ENCODE peak calls at places on chromosomes 11 and 22, in five cellular contexts. R is omental fat pad, K is Calu3, I is body of pancreas, F is fibroblast of the aortic adventitia. A is an unnamed sample.
A peak's percentile ranks its signal among the peaks of the same experiment; 100 is the strongest.

GRCh38 chr11:127451852-127452251 is 451.3 kb upstream of the KIRREL3 start:
- DNase-seq in R (no peak), I (no peak), K (no peak), F (no peak), A (no peak)

GRCh38 chr22:43996170-43996980 is 27.7 kb upstream of the PARVB start:
- DNase-seq in K (no peak), R (no peak), F (no peak), I (peak; percentile 32), A (peak; percentile 46)

GRCh38 chr11:123145220-123145619 is 49.8 kb downstream of the CLMP start:
- DNase-seq in I (peak; percentile 67), F (peak; percentile 78), R (no peak), K (peak; percentile 24), A (no peak)

GRCh38 chr11:128458316-128458715 is 129.0 kb downstream of the ETS1 start:
- DNase-seq in R (no peak), F (peak; percentile 76), K (no peak), I (no peak), A (no peak)

GRCh38 chr22:50343541-50343935 is 411 bp downstream of the PPP6R2 start:
- DNase-seq in F (no peak), I (no peak), K (no peak), R (no peak), A (no peak)

GRCh38 chr22:43884600-43885318 is 7.1 kb downstream of the PNPLA5 start:
- DNase-seq in F (peak; percentile 57), R (peak; percentile 33), K (peak; percentile 84), I (peak; percentile 67), A (peak; percentile 62)

GRCh38 chr22:24165673-24166072 is 15.6 kb upstream of the SUSD2 start:
- DNase-seq in I (no peak), K (no peak), F (no peak), R (no peak), A (no peak)

GRCh38 chr22:40637181-40638150 is 947 bp upstream of the MRTFA start:
- DNase-seq in K (no peak), I (no peak), R (peak; percentile 53), F (no peak), A (peak; percentile 43)

GRCh38 chr22:44333847-44334635 is 21.3 kb upstream of the SHISAL1 start:
- DNase-seq in F (no peak), R (no peak), K (no peak), I (no peak), A (no peak)

GRCh38 chr11:86484164-86484794 is 109.6 kb downstream of the CCDC81 start:
- DNase-seq in R (no peak), K (peak; percentile 62), I (peak; percentile 17), F (peak; percentile 100), A (no peak)

GRCh38 chr11:17611503-17612220 is 64.6 kb downstream of the OTOG start:
- DNase-seq in I (no peak), K (no peak), F (no peak), R (no peak), A (no peak)

GRCh38 chr22:18065256-18065655 is 12.5 kb upstream of the PEX26 start:
- DNase-seq in K (peak; percentile 33), F (no peak), R (no peak), I (no peak), A (no peak)

GRCh38 chr11:66267039-66267378 is 1.4 kb upstream of the RAB1B start:
- DNase-seq in I (no peak), F (no peak), R (no peak), K (no peak), A (no peak)

GRCh38 chr11:396948-397548 is 3.0 kb downstream of the PKP3 start:
- DNase-seq in I (peak; percentile 50), R (no peak), F (peak; percentile 60), K (no peak), A (peak; percentile 42)

GRCh38 chr11:69918938-69919650 is 99.9 kb upstream of the FGF3 start:
- DNase-seq in I (peak; percentile 83), F (peak; percentile 65), R (peak; percentile 69), K (peak; percentile 92), A (peak; percentile 73)

GRCh38 chr11:9825315-9825714 is 161.4 kb downstream of the SWAP70 start:
- DNase-seq in F (peak; percentile 54), R (no peak), K (no peak), I (no peak), A (no peak)

GRCh38 chr11:10604340-10604748 is 35.9 kb upstream of the LYVE1 start:
- DNase-seq in K (no peak), F (no peak), R (no peak), I (no peak), A (peak; percentile 20)

GRCh38 chr11:135006800-135007199 is 594.8 kb upstream of the B3GAT1 start:
- DNase-seq in R (no peak), F (no peak), I (no peak), K (no peak), A (no peak)

GRCh38 chr22:23826510-23827350 is 12.1 kb downstream of the DERL3 start:
- DNase-seq in K (no peak), F (no peak), R (no peak), I (no peak), A (no peak)

GRCh38 chr11:85472953-85473352 is 154.2 kb downstream of the DLG2 start:
- DNase-seq in I (no peak), F (no peak), R (no peak), K (no peak), A (no peak)

GRCh38 chr11:830295-831131 is 2.2 kb upstream of the CD151 start:
- DNase-seq in F (peak; percentile 40), K (peak; percentile 85), I (no peak), R (no peak), A (peak; percentile 90)

GRCh38 chr22:49712195-49712791 is 115.4 kb downstream of the BRD1 start:
- DNase-seq in F (no peak), I (no peak), K (no peak), R (no peak), A (no peak)

GRCh38 chr22:35352214-35353111 is 28.4 kb upstream of the HMOX1 start:
- DNase-seq in R (peak; percentile 47), K (peak; percentile 45), I (peak; percentile 70), F (no peak), A (peak; percentile 47)

GRCh38 chr22:36341640-36342041 is 46.1 kb downstream of the MYH9 start:
- DNase-seq in I (no peak), K (no peak), R (no peak), F (no peak), A (no peak)

GRCh38 chr11:43585877-43586608 is 94.5 kb upstream of the HSD17B12 start:
- DNase-seq in R (no peak), K (no peak), I (no peak), F (no peak), A (no peak)

GRCh38 chr22:45629469-45630089 is 42.1 kb upstream of the ATXN10 start:
- DNase-seq in R (no peak), I (no peak), F (no peak), K (no peak), A (no peak)

GRCh38 chr11:95734009-95734572 is 55.5 kb downstream of the FAM76B start:
- DNase-seq in I (peak; percentile 8), R (no peak), K (no peak), F (no peak), A (no peak)

DNA sequence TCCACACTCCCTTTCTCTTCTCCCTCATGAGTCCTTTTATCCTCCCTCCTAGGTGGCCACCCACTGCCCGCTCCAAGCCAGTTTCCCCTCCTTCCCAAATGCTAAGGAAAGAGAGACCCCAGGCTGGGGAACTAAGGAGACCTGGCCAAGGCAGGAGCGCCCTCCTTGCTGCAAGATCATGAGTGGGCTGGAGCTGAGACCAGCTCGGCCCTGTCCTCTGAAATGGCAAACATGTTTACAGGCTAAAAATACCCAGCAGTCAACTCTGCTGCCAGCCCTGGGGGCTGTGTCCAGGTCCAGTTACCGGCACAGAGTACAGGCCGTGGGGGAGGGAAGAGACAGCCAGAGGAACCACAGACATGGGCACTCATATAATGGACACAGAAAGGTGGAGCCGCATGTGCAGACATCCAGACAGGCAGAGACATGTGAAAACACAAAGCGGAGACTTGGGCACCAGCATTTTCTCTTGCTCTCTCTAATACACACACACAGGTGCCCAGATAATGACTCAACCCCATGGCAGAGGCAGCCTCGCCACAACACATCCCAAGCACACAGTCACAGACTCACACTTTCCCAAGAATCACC is 1.2 kb upstream of the AHNAK start:
- DNase-seq in I (peak; percentile 38), R (no peak), F (no peak), K (peak; percentile 45), A (peak; percentile 45)
- TF ChIP-seq CTCF in I (no peak), R (no peak), F (no peak), K (no peak), A (no peak)

GRCh38 chr11:76797341-76798201 is 14.4 kb downstream of the TSKU start:
- DNase-seq in R (no peak), F (no peak), K (no peak), I (no peak), A (peak; percentile 18)

GRCh38 chr11:76798656-76799055 is 15.5 kb downstream of the TSKU start:
- DNase-seq in I (no peak), F (no peak), R (no peak), K (no peak), A (no peak)

GRCh38 chr11:76800466-76801200 is 17.5 kb downstream of the TSKU start:
- DNase-seq in F (no peak), I (peak; percentile 93), R (no peak), K (no peak), A (peak; percentile 20)

GRCh38 chr11:76798202-76798581 is 15.0 kb downstream of the TSKU start:
- DNase-seq in F (no peak), K (no peak), R (no peak), I (no peak), A (peak; percentile 19)

DNA sequence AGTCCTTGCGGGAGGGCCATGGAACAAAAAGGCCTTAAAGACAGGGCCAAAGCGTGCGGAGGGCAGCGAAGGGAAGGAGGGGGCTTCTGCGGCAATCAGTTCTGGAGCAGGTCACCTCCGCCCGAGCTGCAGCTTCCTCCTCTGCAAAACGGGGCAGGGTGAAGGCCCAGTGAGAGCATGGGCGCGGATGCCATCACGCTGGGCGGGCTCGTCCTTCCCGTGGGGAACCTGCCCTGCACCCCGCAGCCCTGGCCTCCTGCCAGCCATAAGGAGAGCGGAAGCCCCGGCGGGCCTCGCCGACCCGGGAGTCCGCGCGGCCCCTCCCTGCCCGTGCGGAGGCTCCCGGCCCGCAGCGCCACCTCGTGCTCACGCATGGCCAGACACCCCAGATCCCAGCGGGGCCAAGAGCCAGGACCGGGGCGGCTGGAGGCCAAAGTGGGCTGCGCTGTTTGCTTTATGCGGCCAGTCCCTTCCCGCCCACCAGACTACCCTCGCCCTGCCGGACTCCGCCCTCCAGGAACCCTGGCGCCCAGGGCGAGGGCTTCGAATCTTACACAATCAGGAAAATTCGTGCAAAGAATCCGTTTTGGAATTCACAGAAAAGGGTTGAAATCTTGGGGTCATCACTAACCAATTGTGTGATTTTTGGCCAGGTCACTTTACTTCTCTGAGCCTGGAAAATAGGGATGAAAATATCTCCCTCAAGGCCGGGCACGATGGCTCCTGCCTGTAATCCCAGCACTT is 16.1 kb downstream of the TSKU start:
- DNase-seq in I (peak; percentile 88), F (peak; percentile 83), K (peak; percentile 90), R (peak; percentile 72), A (peak; percentile 88)
- TF ChIP-seq CTCF in I (peak; percentile 81), F (peak; percentile 75), K (peak; percentile 90), R (peak; percentile 94), A (peak; percentile 93)

GRCh38 chr22:46985507-46985882 is 223.0 kb downstream of the TBC1D22A start:
- DNase-seq in R (no peak), F (no peak), K (no peak), I (no peak), A (no peak)
- TF ChIP-seq CTCF in R (no peak), F (peak; percentile 37), K (no peak), I (no peak), A (no peak)

GRCh38 chr11:75432911-75433321 is at the start of gene KLHL35:
- DNase-seq in I (no peak), F (no peak), R (no peak), K (no peak), A (no peak)
- TF ChIP-seq CTCF in I (no peak), F (no peak), R (no peak), K (no peak), A (no peak)